ENCODE peak calls at places on chromosomes 2 and 18, in four cellular contexts. Y is adrenal gland, J is sigmoid colon, E is transverse colon. X is an unnamed sample.

GRCh38 chr2:184444217-184444616 is 154.1 kb upstream of the ZNF804A start:
- DNase-seq in Y (no peak), J (no peak), E (no peak), X (no peak)

GRCh38 chr2:127086800-127087737 is 19.9 kb downstream of the BIN1 start:
- DNase-seq in Y (peak), J (peak), E (peak), X (no peak)

GRCh38 chr2:49532702-49533101 is 378.4 kb upstream of the FSHR start:
- DNase-seq in Y (no peak), J (no peak), E (no peak), X (no peak)

GRCh38 chr2:201813996-201814845 is 7.9 kb downstream of the CDK15 start:
- DNase-seq in Y (no peak), J (no peak), E (no peak), X (no peak)

GRCh38 chr2:242029422-242030225 is 160.1 kb downstream of the RTP5 start:
- DNase-seq in Y (no peak), J (peak), E (no peak), X (no peak)

GRCh38 chr2:217220228-217221013 is 360.6 kb upstream of the TNP1 start:
- DNase-seq in Y (peak), J (no peak), E (no peak), X (no peak)

GRCh38 chr2:42342061-42342794 is 18.8 kb downstream of the COX7A2L start:
- DNase-seq in Y (peak), J (peak), E (no peak), X (peak)

GRCh38 chr2:44362207-44363015 is 664 bp downstream of the CAMKMT start:
- DNase-seq in Y (peak), J (peak), E (peak), X (peak)

GRCh38 chr2:149492923-149493322 is 94.7 kb downstream of the MMADHC start:
- DNase-seq in Y (no peak), J (no peak), E (no peak), X (no peak)

GRCh38 chr2:11824901-11825592 is 78.6 kb downstream of the LPIN1 start:
- DNase-seq in Y (no peak), J (no peak), E (no peak), X (no peak)

GRCh38 chr2:67067656-67068055 is 329.5 kb upstream of the ETAA1 start:
- DNase-seq in Y (no peak), J (no peak), E (no peak), X (no peak)

GRCh38 chr2:171433763-171434670 is at the start of the genes DCAF17 and METTL8:
- DNase-seq in Y (peak), J (peak), E (peak), X (peak)

GRCh38 chr2:171432969-171433762 is 624 bp downstream of the METTL8 start:
- DNase-seq in Y (peak), J (no peak), E (peak), X (peak)

GRCh38 chr2:171432206-171432968 is 1.4 kb downstream of the METTL8 start:
- DNase-seq in Y (no peak), J (no peak), E (no peak), X (no peak)

GRCh38 chr2:171436307-171436706 is 2.3 kb downstream of the DCAF17 start:
- DNase-seq in Y (no peak), J (no peak), E (no peak), X (no peak)

GRCh38 chr2:171434671-171434980 is 600 bp downstream of the DCAF17 start:
- DNase-seq in Y (peak), J (peak), E (peak), X (peak)
- TF ChIP-seq POLR2A in Y (no peak), J (no peak), E (no peak), X (no peak)

DNA sequence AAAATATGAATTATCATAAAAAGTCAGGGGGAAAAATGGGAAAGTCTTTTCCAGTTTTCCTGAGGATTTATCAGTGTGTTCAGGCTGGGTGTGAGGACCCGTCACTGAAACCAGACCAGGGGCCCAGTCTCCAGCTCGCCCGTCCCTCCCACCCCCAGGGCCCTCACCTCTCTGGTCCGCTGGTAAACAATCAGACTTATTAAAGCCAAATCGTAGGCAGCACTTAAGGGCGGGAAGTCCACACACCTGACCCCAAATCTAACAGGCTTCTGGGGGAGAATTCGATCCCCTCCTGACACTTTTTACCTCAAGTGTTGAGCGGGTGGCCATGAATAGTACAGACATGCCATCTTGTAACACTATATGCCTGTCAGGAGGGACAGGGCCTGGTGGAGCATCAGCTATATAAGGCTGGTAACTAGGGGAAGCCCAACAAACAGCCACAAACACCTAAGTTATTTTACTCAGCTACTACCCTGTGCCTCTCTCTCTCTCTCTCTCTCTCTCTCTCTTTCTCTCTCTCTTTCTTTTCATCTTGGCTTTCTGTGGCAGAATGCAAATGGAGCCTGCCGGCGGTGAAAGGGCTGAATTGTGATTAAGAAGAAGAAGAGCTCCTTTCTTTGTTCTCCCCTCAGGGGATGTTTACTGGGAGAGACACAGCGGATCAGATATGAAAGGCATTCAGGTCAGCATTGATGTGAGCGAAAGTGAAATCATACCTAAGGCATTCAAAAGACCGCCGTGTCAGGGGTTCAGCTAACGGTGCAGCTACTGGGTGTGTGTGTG is 9.5 kb downstream of the ZEB2 start:
- DNase-seq in Y (no peak), J (no peak), E (no peak), X (peak)
- TF ChIP-seq POLR2A in Y (no peak), J (no peak), E (no peak), X (no peak)

DNA sequence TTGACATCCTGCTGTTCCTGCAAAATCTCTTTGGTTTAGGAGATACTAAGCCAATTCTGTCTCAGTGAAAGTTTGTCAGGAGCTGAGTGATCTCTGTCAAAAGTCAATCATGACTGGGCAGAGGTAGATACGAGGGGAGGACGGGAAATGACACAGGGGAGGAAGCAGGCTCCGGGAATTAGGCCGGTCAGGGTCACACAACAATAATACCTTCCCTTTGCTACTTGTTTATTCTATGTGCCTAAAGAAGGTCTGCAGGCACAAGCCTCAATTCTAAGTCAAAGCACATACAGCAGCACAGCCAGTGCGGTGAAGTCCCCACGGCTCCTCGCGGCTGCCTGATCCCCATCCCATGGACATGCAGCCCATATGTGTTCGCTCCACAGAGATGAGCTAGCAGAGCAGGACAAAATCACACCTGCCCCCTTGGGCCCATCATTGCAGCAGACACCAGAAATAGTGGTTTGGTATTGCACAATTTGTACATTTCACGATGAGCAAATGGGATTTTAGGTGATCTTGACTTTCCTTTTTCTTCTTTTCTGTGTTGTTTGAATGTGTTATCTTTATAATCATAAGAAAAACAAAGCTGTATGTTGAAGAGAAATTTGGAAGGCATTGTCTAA is 141.4 kb downstream of the VAPA start:
- DNase-seq in Y (no peak), J (no peak), E (no peak), X (no peak)
- TF ChIP-seq POLR2A in Y (no peak), J (no peak), E (no peak), X (no peak)

DNA sequence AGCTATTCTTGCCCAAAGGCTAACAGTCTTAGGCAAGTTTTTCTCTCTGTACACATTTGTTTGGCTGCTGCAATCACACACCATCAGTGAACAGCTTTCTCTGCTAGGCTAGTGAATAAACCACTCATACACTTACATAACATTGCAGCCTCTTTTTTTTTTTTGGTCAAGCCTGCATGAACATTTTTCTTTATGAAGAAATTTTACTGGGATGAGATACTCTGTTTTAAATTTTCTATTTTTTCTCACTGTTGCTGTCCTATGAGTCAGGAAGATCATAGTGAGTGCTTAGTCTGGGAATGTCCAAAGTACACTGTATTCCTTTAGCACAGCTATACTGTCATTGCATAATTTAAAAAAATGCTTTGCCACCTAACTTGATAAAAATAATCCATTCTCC is 58.5 kb downstream of the ROCK1 start:
- DNase-seq in Y (no peak), J (no peak), E (no peak), X (peak)
- TF ChIP-seq POLR2A in Y (no peak), J (no peak), E (no peak), X (no peak)

GRCh38 chr2:27320958-27321543 is 1.8 kb downstream of the MPV17 start:
- DNase-seq in Y (peak), J (peak), E (peak), X (peak)

GRCh38 chr2:27322766-27323591 is at the start of gene MPV17:
- DNase-seq in Y (peak), J (peak), E (peak), X (peak)

GRCh38 chr2:27323592-27324285 is 842 bp upstream of the MPV17 start:
- DNase-seq in Y (peak), J (no peak), E (no peak), X (no peak)

GRCh38 chr2:27324720-27325119 is 1.8 kb upstream of the MPV17 start:
- DNase-seq in Y (no peak), J (no peak), E (no peak), X (no peak)

GRCh38 chr2:27322301-27322765 is 564 bp downstream of the MPV17 start:
- DNase-seq in Y (peak), J (no peak), E (peak), X (no peak)
- TF ChIP-seq POLR2A in Y (no peak), J (no peak), E (no peak), X (no peak)

DNA sequence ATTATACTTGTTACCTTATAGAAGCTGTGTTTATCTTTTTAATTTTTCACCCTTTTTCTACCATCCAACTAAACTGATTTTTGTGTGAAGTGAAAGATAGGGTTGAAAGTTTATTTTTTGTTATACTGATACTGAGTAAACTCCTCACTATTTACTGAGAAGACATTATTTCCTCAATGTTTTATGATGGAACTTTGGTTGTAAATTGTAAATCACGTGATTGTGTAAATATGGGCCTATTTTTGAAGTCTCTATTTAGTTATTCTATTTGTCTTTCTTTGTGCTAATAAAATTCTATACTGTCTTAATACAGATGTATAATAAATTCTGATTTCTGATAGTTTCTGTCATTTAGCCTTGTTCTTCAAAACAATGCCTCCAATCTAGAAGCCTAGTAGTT is 697.2 kb upstream of the SLC8A1 start:
- DNase-seq in Y (no peak), J (no peak), E (no peak), X (no peak)
- TF ChIP-seq POLR2A in Y (no peak), J (no peak), E (no peak), X (no peak)

X was measured in HepG2.